ENCODE peak calls at places on chromosomes 13 and 19, in five cellular contexts. One of them, this sample, is unnamed.

GRCh38 chr19:3509566-3509989 is 3.5 kb downstream of the FZR1 start:
- DNase-seq in lower leg skin: no peak
- DNase-seq in OCI-LY7: no peak
- DNase-seq in neural crest cell: no peak
- DNase-seq in ovary: no peak
- DNase-seq in this sample: no peak

GRCh38 chr13:60584976-60585375 is 188.0 kb downstream of the TDRD3 start:
- DNase-seq in lower leg skin: no peak
- DNase-seq in OCI-LY7: no peak
- DNase-seq in neural crest cell: peak
- DNase-seq in ovary: no peak
- DNase-seq in this sample: no peak

GRCh38 chr13:80131204-80131603 is 209.7 kb downstream of the SPRY2 start:
- DNase-seq in lower leg skin: peak
- DNase-seq in OCI-LY7: no peak
- DNase-seq in neural crest cell: peak
- DNase-seq in ovary: peak
- DNase-seq in this sample: no peak

GRCh38 chr13:91329736-91330135 is 17.8 kb upstream of the MIR17HG start:
- DNase-seq in lower leg skin: no peak
- DNase-seq in OCI-LY7: no peak
- DNase-seq in neural crest cell: no peak
- DNase-seq in ovary: no peak
- DNase-seq in this sample: no peak

GRCh38 chr19:53824134-53824611 is at the start of gene NLRP12:
- DNase-seq in lower leg skin: peak
- DNase-seq in OCI-LY7: no peak
- DNase-seq in neural crest cell: no peak
- DNase-seq in ovary: no peak
- DNase-seq in this sample: no peak

GRCh38 chr13:108346376-108346775 is 76.9 kb downstream of the TNFSF13B start:
- DNase-seq in lower leg skin: no peak
- DNase-seq in OCI-LY7: no peak
- DNase-seq in neural crest cell: no peak
- DNase-seq in ovary: no peak
- DNase-seq in this sample: no peak

GRCh38 chr13:26749905-26750304 is 10.7 kb downstream of the GPR12 start:
- DNase-seq in lower leg skin: no peak
- DNase-seq in OCI-LY7: no peak
- DNase-seq in neural crest cell: no peak
- DNase-seq in ovary: no peak
- DNase-seq in this sample: no peak

GRCh38 chr19:17716309-17716929 is 2.9 kb upstream of the MAP1S start:
- DNase-seq in lower leg skin: no peak
- DNase-seq in OCI-LY7: peak
- DNase-seq in neural crest cell: no peak
- DNase-seq in ovary: no peak
- DNase-seq in this sample: no peak

GRCh38 chr19:13089139-13089856 is 13.4 kb downstream of the LYL1 start:
- DNase-seq in lower leg skin: no peak
- DNase-seq in OCI-LY7: peak
- DNase-seq in neural crest cell: no peak
- DNase-seq in ovary: no peak
- DNase-seq in this sample: peak

GRCh38 chr19:58229255-58229639 is 533 bp downstream of the ZNF544 start:
- DNase-seq in lower leg skin: no peak
- DNase-seq in OCI-LY7: peak
- DNase-seq in neural crest cell: no peak
- DNase-seq in ovary: no peak
- DNase-seq in this sample: no peak

GRCh38 chr19:56211718-56212117 is 9.6 kb downstream of the ZSCAN5C start:
- DNase-seq in lower leg skin: no peak
- DNase-seq in OCI-LY7: no peak
- DNase-seq in neural crest cell: no peak
- DNase-seq in ovary: no peak
- DNase-seq in this sample: no peak

GRCh38 chr19:15260939-15261338 is 28.7 kb upstream of the EPHX3 start:
- DNase-seq in lower leg skin: no peak
- DNase-seq in OCI-LY7: no peak
- DNase-seq in neural crest cell: no peak
- DNase-seq in ovary: no peak
- DNase-seq in this sample: no peak
- TF ChIP-seq CTCF in lower leg skin: no peak
- TF ChIP-seq CTCF in OCI-LY7: peak
- TF ChIP-seq CTCF in neural crest cell: peak
- TF ChIP-seq CTCF in ovary: no peak
- TF ChIP-seq CTCF in this sample: peak

DNA sequence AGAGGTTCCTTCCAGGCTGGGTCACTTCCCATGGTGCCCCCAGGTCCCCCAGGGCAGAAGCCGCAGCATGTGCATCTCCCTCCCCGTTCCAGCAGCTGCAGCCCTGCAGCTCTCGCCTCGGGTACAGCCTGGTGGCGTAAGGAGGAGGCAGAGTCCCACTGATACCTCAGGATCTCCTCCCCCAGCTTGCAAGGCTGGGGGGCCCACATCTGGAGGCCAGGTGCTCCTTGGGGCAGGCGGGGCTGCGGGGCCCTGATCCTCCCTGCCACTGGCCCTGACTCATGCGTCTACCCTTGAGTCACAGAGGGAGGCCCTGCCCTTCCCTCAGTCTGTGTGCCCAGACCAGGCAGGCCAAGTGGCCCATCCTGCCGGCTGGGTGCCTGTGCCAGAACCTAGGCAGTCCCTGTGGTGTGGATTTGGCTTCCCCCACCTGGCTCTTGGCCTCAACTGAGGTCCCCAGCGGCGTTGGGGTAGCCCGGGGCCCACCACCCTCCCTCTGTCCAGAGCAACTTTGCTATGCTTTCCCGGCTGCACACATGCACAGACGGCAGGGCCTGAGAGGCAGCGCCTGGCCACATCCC is 12.8 kb downstream of the YIPF2 start:
- DNase-seq in lower leg skin: peak
- DNase-seq in OCI-LY7: no peak
- DNase-seq in neural crest cell: no peak
- DNase-seq in ovary: no peak
- DNase-seq in this sample: no peak
- TF ChIP-seq CTCF in lower leg skin: no peak
- TF ChIP-seq CTCF in OCI-LY7: no peak
- TF ChIP-seq CTCF in neural crest cell: no peak
- TF ChIP-seq CTCF in ovary: no peak
- TF ChIP-seq CTCF in this sample: no peak

GRCh38 chr19:41217741-41218140 is 1.3 kb upstream of the AXL start:
- DNase-seq in lower leg skin: no peak
- DNase-seq in OCI-LY7: no peak
- DNase-seq in neural crest cell: no peak
- DNase-seq in ovary: no peak
- DNase-seq in this sample: no peak

GRCh38 chr19:41218615-41219507 is at the start of gene AXL:
- DNase-seq in lower leg skin: peak
- DNase-seq in OCI-LY7: no peak
- DNase-seq in neural crest cell: peak
- DNase-seq in ovary: peak
- DNase-seq in this sample: no peak

GRCh38 chr19:41219924-41220567 is 1.0 kb downstream of the AXL start:
- DNase-seq in lower leg skin: no peak
- DNase-seq in OCI-LY7: no peak
- DNase-seq in neural crest cell: no peak
- DNase-seq in ovary: peak
- DNase-seq in this sample: no peak

GRCh38 chr19:41221514-41222205 is 2.6 kb downstream of the AXL start:
- DNase-seq in lower leg skin: no peak
- DNase-seq in OCI-LY7: no peak
- DNase-seq in neural crest cell: no peak
- DNase-seq in ovary: no peak
- DNase-seq in this sample: no peak

DNA sequence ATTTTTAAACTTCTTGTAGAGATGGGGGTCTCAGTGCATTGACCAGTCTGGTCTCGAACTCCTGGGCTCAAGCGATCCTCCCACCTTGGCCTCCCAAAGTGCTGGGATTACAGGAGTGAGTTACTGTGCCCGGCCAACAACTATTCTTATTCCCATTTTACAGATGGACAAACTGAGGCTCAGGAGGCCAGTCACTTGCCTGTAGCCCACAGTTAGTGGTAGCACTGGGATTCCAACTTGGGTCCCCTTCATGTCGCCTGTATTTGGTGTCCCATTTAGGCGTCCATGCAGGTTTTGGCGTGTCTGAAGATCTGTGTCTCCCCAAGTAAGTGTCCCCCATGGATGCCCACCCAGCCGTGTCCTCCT is 791 bp upstream of the AXL start:
- DNase-seq in lower leg skin: no peak
- DNase-seq in OCI-LY7: no peak
- DNase-seq in neural crest cell: no peak
- DNase-seq in ovary: no peak
- DNase-seq in this sample: no peak
- TF ChIP-seq CTCF in lower leg skin: no peak
- TF ChIP-seq CTCF in OCI-LY7: no peak
- TF ChIP-seq CTCF in neural crest cell: no peak
- TF ChIP-seq CTCF in ovary: no peak
- TF ChIP-seq CTCF in this sample: no peak

GRCh38 chr13:49996951-49997895 is at the start of gene TRIM13:
- DNase-seq in lower leg skin: peak
- DNase-seq in OCI-LY7: peak
- DNase-seq in neural crest cell: peak
- DNase-seq in ovary: peak
- DNase-seq in this sample: peak
- TF ChIP-seq CTCF in lower leg skin: no peak
- TF ChIP-seq CTCF in OCI-LY7: peak
- TF ChIP-seq CTCF in neural crest cell: peak
- TF ChIP-seq CTCF in ovary: peak
- TF ChIP-seq CTCF in this sample: peak

GRCh38 chr19:8678244-8678807 is 20.3 kb downstream of the ACTL9 start:
- DNase-seq in lower leg skin: no peak
- DNase-seq in OCI-LY7: no peak
- DNase-seq in neural crest cell: no peak
- DNase-seq in ovary: no peak
- DNase-seq in this sample: no peak
- TF ChIP-seq CTCF in lower leg skin: no peak
- TF ChIP-seq CTCF in OCI-LY7: no peak
- TF ChIP-seq CTCF in neural crest cell: no peak
- TF ChIP-seq CTCF in ovary: no peak
- TF ChIP-seq CTCF in this sample: no peak

DNA sequence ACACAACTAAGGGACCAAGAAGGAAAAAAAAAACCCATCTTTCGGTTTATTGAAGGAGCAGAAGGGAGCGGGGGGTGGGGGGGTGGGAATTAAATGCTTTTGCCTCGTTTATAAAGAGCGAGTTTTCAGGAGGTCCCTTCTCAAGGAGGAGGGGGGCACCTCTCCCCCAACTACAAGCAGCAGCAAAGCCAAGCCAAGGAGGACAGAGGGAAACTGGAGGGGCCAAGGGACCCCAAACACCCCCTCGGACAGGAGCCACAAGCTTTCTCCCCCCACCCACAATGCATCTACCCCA is 2.4 kb downstream of the IRF2BP1 start:
- DNase-seq in lower leg skin: no peak
- DNase-seq in OCI-LY7: no peak
- DNase-seq in neural crest cell: no peak
- DNase-seq in ovary: no peak
- DNase-seq in this sample: no peak
- TF ChIP-seq CTCF in lower leg skin: no peak
- TF ChIP-seq CTCF in OCI-LY7: no peak
- TF ChIP-seq CTCF in neural crest cell: peak
- TF ChIP-seq CTCF in ovary: no peak
- TF ChIP-seq CTCF in this sample: no peak

This sample was measured in GM13977.